ENCODE peak calls at places on chromosome 9, in four cellular contexts. One of them, this sample, is unnamed.

GRCh38 chr9:22036866-22037626 is 27.9 kb upstream of the CDKN2B start:
- DNase-seq in neuronal stem cell: no peak
- DNase-seq in H1: no peak
- DNase-seq in mesenchymal stem cell: peak; percentile 45
- DNase-seq in this sample: no peak

GRCh38 chr9:19386469-19387044 is 6.5 kb upstream of the RPS6 start:
- DNase-seq in neuronal stem cell: no peak
- DNase-seq in H1: no peak
- DNase-seq in mesenchymal stem cell: no peak
- DNase-seq in this sample: no peak

GRCh38 chr9:107260437-107261081 is 22.5 kb upstream of the RAD23B start:
- DNase-seq in neuronal stem cell: peak; percentile 49
- DNase-seq in H1: no peak
- DNase-seq in mesenchymal stem cell: no peak
- DNase-seq in this sample: no peak

GRCh38 chr9:117245225-117245624 is 169.6 kb downstream of the ASTN2 start:
- DNase-seq in neuronal stem cell: no peak
- DNase-seq in H1: no peak
- DNase-seq in mesenchymal stem cell: no peak
- DNase-seq in this sample: no peak

GRCh38 chr9:134318941-134319305 is 7.3 kb upstream of the RXRA start:
- DNase-seq in neuronal stem cell: no peak
- DNase-seq in H1: no peak
- DNase-seq in mesenchymal stem cell: no peak
- DNase-seq in this sample: no peak

GRCh38 chr9:2821855-2822254 is 22.0 kb downstream of the PUM3 start:
- DNase-seq in neuronal stem cell: no peak
- DNase-seq in H1: no peak
- DNase-seq in mesenchymal stem cell: no peak
- DNase-seq in this sample: no peak

GRCh38 chr9:123543492-123543891 is 187.5 kb downstream of the CRB2 start:
- DNase-seq in neuronal stem cell: no peak
- DNase-seq in H1: no peak
- DNase-seq in mesenchymal stem cell: no peak
- DNase-seq in this sample: no peak

GRCh38 chr9:98995059-98995665 is 51.5 kb downstream of the COL15A1 start:
- DNase-seq in neuronal stem cell: no peak
- DNase-seq in H1: no peak
- DNase-seq in mesenchymal stem cell: no peak
- DNase-seq in this sample: peak; percentile 17

GRCh38 chr9:4137755-4138154 is 162.1 kb downstream of the GLIS3 start:
- DNase-seq in neuronal stem cell: no peak
- DNase-seq in H1: no peak
- DNase-seq in mesenchymal stem cell: peak; percentile 81
- DNase-seq in this sample: no peak

GRCh38 chr9:131635285-131635684 is 90.0 kb downstream of the PRRT1B start:
- DNase-seq in neuronal stem cell: no peak
- DNase-seq in H1: no peak
- DNase-seq in mesenchymal stem cell: peak; percentile 99
- DNase-seq in this sample: peak; percentile 53

GRCh38 chr9:20481437-20481836 is 140.9 kb downstream of the MLLT3 start:
- DNase-seq in neuronal stem cell: no peak
- DNase-seq in H1: no peak
- DNase-seq in mesenchymal stem cell: no peak
- DNase-seq in this sample: no peak

GRCh38 chr9:35618854-35619799 is 914 bp upstream of the CD72 start:
- DNase-seq in neuronal stem cell: no peak
- DNase-seq in H1: no peak
- DNase-seq in mesenchymal stem cell: no peak
- DNase-seq in this sample: no peak

GRCh38 chr9:16202913-16203734 is 650.3 kb downstream of the CCDC171 start:
- DNase-seq in neuronal stem cell: no peak
- DNase-seq in H1: no peak
- DNase-seq in mesenchymal stem cell: peak; percentile 88
- DNase-seq in this sample: no peak

GRCh38 chr9:99451121-99451606 is 229.1 kb downstream of the SEC61B start:
- DNase-seq in neuronal stem cell: no peak
- DNase-seq in H1: no peak
- DNase-seq in mesenchymal stem cell: no peak
- DNase-seq in this sample: no peak

GRCh38 chr9:90906316-90907055 is 104.9 kb downstream of the SYK start:
- DNase-seq in neuronal stem cell: no peak
- DNase-seq in H1: no peak
- DNase-seq in mesenchymal stem cell: no peak
- DNase-seq in this sample: no peak

GRCh38 chr9:133035669-133036068 is 4.9 kb downstream of the GTF3C5 start:
- DNase-seq in neuronal stem cell: no peak
- DNase-seq in H1: no peak
- DNase-seq in mesenchymal stem cell: no peak
- DNase-seq in this sample: no peak

GRCh38 chr9:121860213-121860612 is 208.8 kb downstream of the DAB2IP start:
- DNase-seq in neuronal stem cell: no peak
- DNase-seq in H1: peak; percentile 42
- DNase-seq in mesenchymal stem cell: no peak
- DNase-seq in this sample: no peak
- H3K9ac ChIP-seq in neuronal stem cell: no peak overlapping the region
- H3K9ac ChIP-seq in H1: no peak overlapping the region
- H3K9ac ChIP-seq in mesenchymal stem cell: no peak overlapping the region
- H3K9ac ChIP-seq in this sample: no peak overlapping the region

GRCh38 chr9:119968837-119969707 is 599.8 kb upstream of the BRINP1 start:
- DNase-seq in neuronal stem cell: peak; percentile 63
- DNase-seq in H1: peak; percentile 85
- DNase-seq in mesenchymal stem cell: peak; percentile 56
- DNase-seq in this sample: peak; percentile 84
- H2BK12ac ChIP-seq in neuronal stem cell: no peak overlapping the region
- H2BK12ac ChIP-seq in H1: peak overlapping the region; percentile 93
- H2BK12ac ChIP-seq in mesenchymal stem cell: no peak overlapping the region
- H2BK12ac ChIP-seq in this sample: no peak overlapping the region

GRCh38 chr9:110214956-110215355 is 7.0 kb upstream of the C9orf152 start:
- DNase-seq in neuronal stem cell: no peak
- DNase-seq in H1: no peak
- DNase-seq in mesenchymal stem cell: no peak
- DNase-seq in this sample: no peak
- H4K8ac ChIP-seq in neuronal stem cell: no peak overlapping the region
- H4K8ac ChIP-seq in H1: no peak overlapping the region
- H4K8ac ChIP-seq in mesenchymal stem cell: no peak overlapping the region
- H4K8ac ChIP-seq in this sample: no peak overlapping the region

GRCh38 chr9:77132991-77133390 is 44.3 kb upstream of the VPS13A start:
- DNase-seq in neuronal stem cell: no peak
- DNase-seq in H1: no peak
- DNase-seq in mesenchymal stem cell: no peak
- DNase-seq in this sample: no peak

GRCh38 chr9:77127071-77127470 is 50.3 kb upstream of the VPS13A start:
- DNase-seq in neuronal stem cell: no peak
- DNase-seq in H1: no peak
- DNase-seq in mesenchymal stem cell: no peak
- DNase-seq in this sample: no peak

GRCh38 chr9:77128125-77128789 is 49.1 kb upstream of the VPS13A start:
- DNase-seq in neuronal stem cell: no peak
- DNase-seq in H1: peak; percentile 79
- DNase-seq in mesenchymal stem cell: no peak
- DNase-seq in this sample: peak; percentile 85

GRCh38 chr9:77131411-77131810 is 45.9 kb upstream of the VPS13A start:
- DNase-seq in neuronal stem cell: no peak
- DNase-seq in H1: no peak
- DNase-seq in mesenchymal stem cell: no peak
- DNase-seq in this sample: no peak
- H3K9ac ChIP-seq in neuronal stem cell: no peak overlapping the region
- H3K9ac ChIP-seq in H1: no peak overlapping the region
- H3K9ac ChIP-seq in mesenchymal stem cell: no peak overlapping the region
- H3K9ac ChIP-seq in this sample: no peak overlapping the region

GRCh38 chr9:129757045-129757444 is 4.2 kb upstream of the PTGES start:
- DNase-seq in neuronal stem cell: no peak
- DNase-seq in H1: no peak
- DNase-seq in mesenchymal stem cell: peak; percentile 33
- DNase-seq in this sample: no peak

GRCh38 chr9:129759804-129760502 is 7.1 kb upstream of the PTGES start:
- DNase-seq in neuronal stem cell: no peak
- DNase-seq in H1: no peak
- DNase-seq in mesenchymal stem cell: no peak
- DNase-seq in this sample: no peak

GRCh38 chr9:129761901-129762359 is 9.1 kb upstream of the PTGES start:
- DNase-seq in neuronal stem cell: no peak
- DNase-seq in H1: no peak
- DNase-seq in mesenchymal stem cell: peak; percentile 94
- DNase-seq in this sample: peak; percentile 55

GRCh38 chr9:129761293-129761900 is 8.6 kb upstream of the PTGES start:
- DNase-seq in neuronal stem cell: no peak
- DNase-seq in H1: no peak
- DNase-seq in mesenchymal stem cell: peak; percentile 99
- DNase-seq in this sample: no peak

GRCh38 chr9:129759329-129759728 is 6.5 kb upstream of the PTGES start:
- DNase-seq in neuronal stem cell: no peak
- DNase-seq in H1: no peak
- DNase-seq in mesenchymal stem cell: no peak
- DNase-seq in this sample: no peak
- H2BK12ac ChIP-seq in neuronal stem cell: no peak overlapping the region
- H2BK12ac ChIP-seq in H1: no peak overlapping the region
- H2BK12ac ChIP-seq in mesenchymal stem cell: peak overlapping the region; percentile 99
- H2BK12ac ChIP-seq in this sample: no peak overlapping the region

DNA sequence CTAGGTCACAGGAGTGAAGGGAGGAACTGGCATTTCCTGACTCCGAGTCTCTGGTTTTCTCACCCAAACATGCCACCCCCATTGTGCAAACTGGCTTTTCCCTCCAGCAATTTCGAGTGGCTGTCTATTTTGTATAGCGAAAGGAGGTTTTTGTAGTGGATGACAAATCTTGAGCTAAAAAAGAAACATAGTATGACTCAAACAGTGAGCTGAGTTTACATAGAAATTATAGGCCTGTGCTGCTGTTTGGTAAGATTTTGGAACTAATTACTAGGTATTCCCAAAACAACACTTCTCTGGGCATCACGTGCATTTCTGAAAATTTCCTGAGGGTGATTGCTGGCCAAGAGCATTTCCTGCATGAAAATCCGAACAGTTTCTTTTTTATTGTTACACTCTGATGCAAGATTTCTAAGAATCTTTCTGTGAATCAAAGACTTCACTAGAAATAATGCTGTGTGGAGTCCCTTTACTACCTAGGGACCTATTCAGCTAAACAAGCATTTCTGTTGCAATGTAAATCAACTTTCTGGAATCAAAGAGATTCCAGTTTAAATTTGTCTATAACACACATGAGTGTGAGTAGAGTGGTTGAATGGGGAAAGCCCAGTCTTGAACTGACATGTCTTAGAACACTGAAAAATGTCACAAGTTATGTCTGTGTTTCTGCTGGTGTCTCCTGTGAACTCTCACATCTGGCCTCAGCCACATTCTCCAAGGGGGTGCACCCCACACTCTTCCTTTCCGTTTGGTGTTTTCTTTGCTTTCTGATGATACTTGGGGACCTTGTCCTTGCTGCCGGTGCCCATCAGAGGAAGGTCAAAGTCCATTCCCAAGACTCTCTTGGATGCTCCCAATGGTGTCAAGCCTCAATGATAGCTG is 33.3 kb upstream of the DAPK1 start:
- DNase-seq in neuronal stem cell: no peak
- DNase-seq in H1: no peak
- DNase-seq in mesenchymal stem cell: no peak
- DNase-seq in this sample: no peak
- H4K8ac ChIP-seq in neuronal stem cell: no peak overlapping the region
- H4K8ac ChIP-seq in H1: no peak overlapping the region
- H4K8ac ChIP-seq in mesenchymal stem cell: no peak overlapping the region
- H4K8ac ChIP-seq in this sample: no peak overlapping the region

DNA sequence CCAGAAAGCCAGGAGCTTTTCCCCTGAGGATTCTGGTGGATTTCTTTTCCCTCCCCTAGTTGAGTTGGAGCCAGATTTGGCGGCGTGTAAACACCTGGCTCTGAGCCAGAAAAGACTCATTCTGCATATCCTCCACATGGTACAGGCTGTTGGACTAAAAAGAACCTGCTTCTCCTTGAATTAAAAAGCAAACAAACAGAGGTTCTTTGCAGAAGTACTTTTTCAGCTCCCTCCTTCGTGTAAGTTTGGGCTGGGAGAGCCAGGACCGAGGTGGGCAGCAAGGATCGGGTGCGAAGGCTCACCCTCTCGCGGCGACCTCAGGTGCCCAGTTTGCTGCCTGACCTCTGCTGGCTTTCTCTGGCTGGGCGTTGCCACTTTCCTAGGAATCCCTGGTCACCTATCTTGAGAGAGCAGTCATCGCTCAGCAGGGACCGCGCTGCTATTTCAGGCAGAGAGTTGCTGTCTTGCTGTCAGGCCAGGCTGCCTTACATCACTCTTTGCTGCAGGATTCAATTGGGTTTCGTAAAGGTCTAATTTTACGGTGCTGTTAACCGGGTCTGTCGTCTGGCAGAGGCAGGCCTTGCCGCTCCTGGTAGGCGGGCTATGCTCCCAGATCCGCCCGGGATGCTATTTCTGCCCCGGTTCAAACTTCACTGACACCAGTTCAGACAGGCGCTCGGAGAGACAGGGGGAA is 3.2 kb downstream of the PAPPA start:
- DNase-seq in neuronal stem cell: peak; percentile 42
- DNase-seq in H1: peak; percentile 67
- DNase-seq in mesenchymal stem cell: peak; percentile 88
- DNase-seq in this sample: peak; percentile 74
- H3K9ac ChIP-seq in neuronal stem cell: no peak overlapping the region
- H3K9ac ChIP-seq in H1: no peak overlapping the region
- H3K9ac ChIP-seq in mesenchymal stem cell: peak overlapping the region; percentile 99
- H3K9ac ChIP-seq in this sample: no peak overlapping the region

GRCh38 chr9:126514037-126514821 is 99.5 kb upstream of the LMX1B start:
- DNase-seq in neuronal stem cell: peak; percentile 69
- DNase-seq in H1: peak; percentile 96
- DNase-seq in mesenchymal stem cell: peak; percentile 41
- DNase-seq in this sample: peak; percentile 82

GRCh38 chr9:126513159-126514036 is 100.3 kb upstream of the LMX1B start:
- DNase-seq in neuronal stem cell: no peak
- DNase-seq in H1: no peak
- DNase-seq in mesenchymal stem cell: no peak
- DNase-seq in this sample: peak; percentile 33

GRCh38 chr9:126515873-126516505 is 97.7 kb upstream of the LMX1B start:
- DNase-seq in neuronal stem cell: no peak
- DNase-seq in H1: no peak
- DNase-seq in mesenchymal stem cell: no peak
- DNase-seq in this sample: no peak

GRCh38 chr9:126516561-126516935 is 97.2 kb upstream of the LMX1B start:
- DNase-seq in neuronal stem cell: no peak
- DNase-seq in H1: peak; percentile 48
- DNase-seq in mesenchymal stem cell: no peak
- DNase-seq in this sample: no peak

GRCh38 chr9:126515001-126515872 is 98.5 kb upstream of the LMX1B start:
- DNase-seq in neuronal stem cell: no peak
- DNase-seq in H1: peak; percentile 46
- DNase-seq in mesenchymal stem cell: no peak
- DNase-seq in this sample: no peak
- H2BK12ac ChIP-seq in neuronal stem cell: no peak overlapping the region
- H2BK12ac ChIP-seq in H1: peak overlapping the region; percentile 60
- H2BK12ac ChIP-seq in mesenchymal stem cell: no peak overlapping the region
- H2BK12ac ChIP-seq in this sample: no peak overlapping the region

This sample was measured in H9.